ENCODE peak calls at places on chromosome 21, in four cellular contexts. N is psoas muscle; R is CD4-positive, alpha-beta T cell; G is progenitor cell of endocrine pancreas. S is an unnamed sample.

GRCh38 chr21:26850116-26850643 is 5.0 kb upstream of the ADAMTS1 start:
- DNase-seq in R (no peak), G (no peak), N (no peak), S (no peak)

GRCh38 chr21:15434185-15434905 is 295.4 kb upstream of the USP25 start:
- DNase-seq in N (no peak), G (no peak), R (no peak), S (no peak)

GRCh38 chr21:21096956-21097355 is 98.7 kb downstream of the NCAM2 start:
- DNase-seq in R (no peak), N (no peak), G (no peak), S (no peak)

GRCh38 chr21:29656504-29657227 is 283.1 kb downstream of the GRIK1 start:
- DNase-seq in R (no peak), N (no peak), G (no peak), S (no peak)

GRCh38 chr21:37155216-37155615 is 82.2 kb downstream of the TTC3 start:
- DNase-seq in N (no peak), R (no peak), G (no peak), S (no peak)

GRCh38 chr21:36910581-36911307 is 55.7 kb downstream of the HLCS start:
- DNase-seq in G (no peak), N (no peak), R (no peak), S (no peak)

GRCh38 chr21:40902299-40902698 is 55.3 kb upstream of the DSCAM start:
- DNase-seq in R (no peak), N (no peak), G (no peak), S (no peak)

GRCh38 chr21:17468698-17469097 is 44.1 kb upstream of the CXADR start:
- DNase-seq in N (no peak), R (no peak), G (no peak), S (no peak)

GRCh38 chr21:18023099-18023498 is 203.9 kb upstream of the C21orf91 start:
- DNase-seq in R (no peak), G (no peak), N (no peak), S (no peak)

GRCh38 chr21:14550200-14550599 is 4.1 kb upstream of the SAMSN1 start:
- DNase-seq in N (no peak), R (no peak), G (no peak), S (no peak)

DNA sequence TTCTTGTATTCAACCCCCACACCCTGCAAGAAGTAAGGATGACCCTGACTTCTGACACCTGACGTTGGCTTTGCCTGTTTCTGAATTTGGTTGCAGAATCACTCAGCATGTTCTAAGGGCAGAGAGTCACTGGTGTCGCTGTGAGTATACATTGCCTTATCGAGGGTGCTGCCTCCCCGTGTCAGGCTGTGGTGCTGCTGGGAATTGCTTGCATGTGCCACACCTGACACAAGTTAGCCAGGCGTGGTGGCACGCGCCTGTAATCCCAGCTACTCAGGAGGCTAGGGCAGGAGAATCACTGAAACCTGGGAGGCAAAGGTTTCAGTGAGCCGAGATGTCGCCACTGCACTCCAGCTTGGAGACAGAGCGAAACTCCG is 45.9 kb downstream of the WDR4 start:
- DNase-seq in R (peak; percentile 38), N (no peak), G (no peak), S (no peak)
- TF ChIP-seq CTCF in R (peak; percentile 46), N (no peak), G (peak; percentile 49), S (no peak)

DNA sequence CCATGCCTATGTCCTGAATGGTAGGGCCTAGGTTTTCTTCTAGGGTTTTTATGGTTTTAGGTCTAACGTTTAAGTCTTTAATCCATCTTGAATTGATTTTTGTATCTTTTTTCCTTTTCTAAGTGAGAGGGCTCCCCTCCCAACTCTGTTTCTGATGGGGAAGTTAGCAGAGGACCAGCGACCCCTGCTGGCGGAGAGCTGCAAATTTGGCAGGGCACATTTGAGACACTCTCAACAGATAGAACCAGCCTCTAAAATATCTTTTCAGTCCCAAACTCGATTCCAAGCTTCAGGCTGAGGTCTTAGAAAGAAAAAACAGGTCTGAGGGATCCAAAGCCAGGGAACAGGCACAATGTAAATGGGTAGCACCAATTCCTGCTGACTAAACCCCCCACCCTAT is 32.5 kb downstream of the LRRC3 start:
- DNase-seq in N (no peak), G (no peak), R (peak; percentile 17), S (no peak)
- TF ChIP-seq CTCF in N (no peak), G (peak; percentile 45), R (peak; percentile 15), S (no peak)

GRCh38 chr21:45166931-45167330 is 92.6 kb downstream of the ADARB1 start:
- DNase-seq in G (no peak), R (no peak), N (no peak), S (no peak)

GRCh38 chr21:45168522-45168921 is 94.1 kb downstream of the ADARB1 start:
- DNase-seq in R (no peak), N (no peak), G (no peak), S (no peak)

GRCh38 chr21:45169682-45170081 is 95.3 kb downstream of the ADARB1 start:
- DNase-seq in R (no peak), G (no peak), N (no peak), S (no peak)

GRCh38 chr21:45169001-45169400 is 94.6 kb downstream of the ADARB1 start:
- DNase-seq in G (no peak), R (no peak), N (no peak), S (no peak)

GRCh38 chr21:45167796-45168222 is 93.4 kb downstream of the ADARB1 start:
- DNase-seq in G (no peak), N (no peak), R (no peak), S (no peak)
- TF ChIP-seq CTCF in G (no peak), N (no peak), R (no peak), S (no peak)

GRCh38 chr21:35051287-35051818 is 2.3 kb upstream of the RUNX1 start:
- DNase-seq in G (peak; percentile 56), N (peak; percentile 88), R (peak; percentile 76), S (no peak)
- TF ChIP-seq CTCF in G (peak; percentile 76), N (peak; percentile 71), R (peak; percentile 70), S (no peak)

GRCh38 chr21:39788383-39788782 is 43.4 kb downstream of the IGSF5 start:
- DNase-seq in R (no peak), G (peak; percentile 71), N (peak; percentile 47), S (peak; percentile 23)
- TF ChIP-seq CTCF in R (no peak), G (peak; percentile 90), N (peak; percentile 36), S (peak; percentile 20)

GRCh38 chr21:42258885-42259407 is 40.0 kb downstream of the ABCG1 start:
- DNase-seq in R (no peak), G (no peak), N (no peak), S (no peak)
- TF ChIP-seq CTCF in R (peak; percentile 44), G (no peak), N (no peak), S (no peak)

GRCh38 chr21:16457498-16457897 is 727.7 kb downstream of the USP25 start:
- DNase-seq in R (no peak), N (no peak), G (no peak), S (no peak)

GRCh38 chr21:16455978-16456377 is 726.2 kb downstream of the USP25 start:
- DNase-seq in N (no peak), R (no peak), G (no peak), S (no peak)

GRCh38 chr21:16455526-16455925 is 725.7 kb downstream of the USP25 start:
- DNase-seq in G (no peak), N (no peak), R (no peak), S (no peak)

GRCh38 chr21:16460936-16461335 is 731.2 kb downstream of the USP25 start:
- DNase-seq in G (no peak), R (no peak), N (no peak), S (no peak)
- TF ChIP-seq CTCF in G (no peak), R (no peak), N (no peak), S (no peak)

GRCh38 chr21:25313891-25314646 is 293.2 kb downstream of the MRPL39 start:
- DNase-seq in R (no peak), G (no peak), N (no peak), S (no peak)
- TF ChIP-seq CTCF in R (no peak), G (peak; percentile 44), N (no peak), S (no peak)

GRCh38 chr21:45950740-45951515 is 30.6 kb upstream of the COL6A1 start:
- DNase-seq in R (no peak), N (peak; percentile 51), G (no peak), S (no peak)
- TF ChIP-seq CTCF in R (no peak), N (no peak), G (no peak), S (no peak)